ENCODE peak calls at places on chromosomes 5 and 9, in nine cellular contexts. V is pancreas; W is ovary; S is OCI-LY7; P is heart right ventricle; T is tibial nerve; E is breast epithelium; Q is neuronal stem cell; R is CD4-positive, CD25-positive, alpha-beta regulatory T cell. L is an unnamed sample.

GRCh38 chr5:147509041-147509709 is 693 bp downstream of the DPYSL3 start:
- DNase-seq in W (peak; percentile 61), R (no peak), T (no peak), P (peak; percentile 23), V (peak; percentile 8), Q (peak; percentile 29), S (no peak), E (peak; percentile 53), L (no peak)

GRCh38 chr9:93288891-93289883 is 105.2 kb downstream of the WNK2 start:
- DNase-seq in V (no peak), S (no peak), E (no peak), T (no peak), P (no peak), R (no peak), Q (no peak), W (peak; percentile 25), L (no peak)

GRCh38 chr5:32225445-32225844 is 51.3 kb upstream of the GOLPH3 start:
- DNase-seq in P (no peak), Q (no peak), E (no peak), R (no peak), S (no peak), V (no peak), T (no peak), W (no peak), L (no peak)

GRCh38 chr5:170357853-170358497 is 31.2 kb downstream of the KCNMB1 start:
- DNase-seq in T (peak; percentile 56), P (peak; percentile 62), V (no peak), S (peak; percentile 19), Q (no peak), E (no peak), R (no peak), W (peak; percentile 86), L (no peak)

GRCh38 chr9:35311891-35312639 is 150.3 kb downstream of the UNC13B start:
- DNase-seq in W (no peak), S (no peak), T (no peak), E (no peak), R (no peak), V (no peak), P (peak; percentile 32), Q (no peak), L (no peak)

GRCh38 chr9:96150324-96151023 is 151.5 kb downstream of the HSD17B3 start:
- DNase-seq in R (no peak), T (no peak), S (no peak), Q (no peak), P (no peak), E (no peak), V (no peak), W (no peak), L (no peak)

GRCh38 chr9:84773023-84773422 is 103.5 kb downstream of the NTRK2 start:
- DNase-seq in V (no peak), E (no peak), S (no peak), P (no peak), R (no peak), Q (no peak), T (no peak), W (no peak), L (no peak)

GRCh38 chr9:92723299-92723625 is 41.4 kb downstream of the BICD2 start:
- DNase-seq in W (no peak), V (no peak), T (no peak), E (no peak), P (peak; percentile 1), S (no peak), R (no peak), Q (no peak), L (no peak)

GRCh38 chr9:116499986-116500871 is 186.9 kb upstream of the TRIM32 start:
- DNase-seq in T (no peak), W (no peak), R (no peak), S (no peak), Q (no peak), P (no peak), E (no peak), V (no peak), L (no peak)

GRCh38 chr9:120445974-120446373 is 134.0 kb downstream of the CDK5RAP2 start:
- DNase-seq in Q (no peak), P (no peak), W (no peak), V (no peak), S (peak; percentile 7), T (no peak), E (no peak), R (peak; percentile 10), L (no peak)

GRCh38 chr5:131595088-131596033 is 39.7 kb downstream of the RAPGEF6 start:
- DNase-seq in T (no peak), Q (no peak), S (no peak), E (no peak), R (peak; percentile 49), V (no peak), P (no peak), W (no peak), L (no peak)

GRCh38 chr5:133924221-133924920 is 44.1 kb downstream of the C5orf15 start:
- DNase-seq in W (no peak), S (peak; percentile 54), P (no peak), Q (no peak), E (no peak), T (no peak), V (no peak), R (no peak), L (no peak)

GRCh38 chr5:151956720-151957119 is 32.1 kb upstream of the GLRA1 start:
- DNase-seq in R (no peak), Q (no peak), E (no peak), W (no peak), P (no peak), V (no peak), S (no peak), T (no peak), L (no peak)

GRCh38 chr5:151950681-151951080 is 26.0 kb upstream of the GLRA1 start:
- DNase-seq in T (no peak), Q (no peak), R (no peak), W (no peak), V (no peak), E (no peak), P (no peak), S (no peak), L (no peak)

GRCh38 chr5:151953833-151954232 is 29.2 kb upstream of the GLRA1 start:
- DNase-seq in V (no peak), T (no peak), E (no peak), W (no peak), S (no peak), R (no peak), P (no peak), Q (no peak), L (no peak)

GRCh38 chr5:151952233-151952632 is 27.6 kb upstream of the GLRA1 start:
- DNase-seq in P (no peak), S (no peak), W (no peak), E (no peak), R (no peak), T (no peak), Q (no peak), V (no peak), L (no peak)

GRCh38 chr5:151954271-151954670 is 29.6 kb upstream of the GLRA1 start:
- DNase-seq in S (no peak), E (no peak), V (no peak), W (no peak), R (no peak), Q (no peak), T (no peak), P (no peak), L (no peak)
- H3K27ac ChIP-seq in S (no peak overlapping the region), E (no peak overlapping the region), V (no peak overlapping the region), W (no peak overlapping the region), R (no peak overlapping the region), Q (no peak overlapping the region), T (no peak overlapping the region), P (no peak overlapping the region), L (no peak overlapping the region)

GRCh38 chr9:698276-698675 is 143.2 kb upstream of the DMRT1 start:
- DNase-seq in P (no peak), W (no peak), T (no peak), Q (no peak), R (no peak), V (no peak), S (no peak), E (no peak), L (no peak)
- H3K27ac ChIP-seq in P (peak overlapping the region; percentile 95), W (peak overlapping the region; percentile 11), T (no peak overlapping the region), Q (no peak overlapping the region), R (no peak overlapping the region), V (no peak overlapping the region), S (no peak overlapping the region), E (no peak overlapping the region), L (peak overlapping the region; percentile 80)

DNA sequence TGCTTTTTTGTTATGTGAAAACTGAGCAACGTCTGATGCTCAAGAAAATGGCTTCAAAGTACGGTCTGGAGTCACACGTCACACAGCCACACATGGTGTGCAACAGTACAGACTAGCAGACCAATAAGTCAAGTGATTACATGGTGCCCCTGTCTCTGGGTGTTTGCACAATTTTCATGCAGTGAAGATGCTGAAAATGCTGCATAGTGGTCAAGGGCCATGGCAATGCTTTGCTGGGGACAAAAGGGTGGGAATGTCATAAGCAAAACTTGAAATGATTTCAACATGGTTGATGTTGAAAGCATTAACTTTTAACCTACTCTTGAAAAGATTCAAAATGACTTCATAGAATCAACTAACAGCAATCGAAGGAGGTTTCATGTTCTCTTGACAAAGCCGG is 231.1 kb downstream of the EBF1 start:
- DNase-seq in E (no peak), V (no peak), S (no peak), P (no peak), W (no peak), R (no peak), T (no peak), Q (no peak), L (no peak)
- H3K27ac ChIP-seq in E (no peak overlapping the region), V (no peak overlapping the region), S (no peak overlapping the region), P (no peak overlapping the region), W (no peak overlapping the region), R (no peak overlapping the region), T (no peak overlapping the region), Q (no peak overlapping the region), L (no peak overlapping the region)

GRCh38 chr9:133133680-133134418 is 12.8 kb upstream of the RALGDS start:
- DNase-seq in W (peak; percentile 80), R (peak; percentile 93), Q (no peak), E (peak; percentile 94), S (peak; percentile 55), P (peak; percentile 93), V (peak; percentile 93), T (peak; percentile 62), L (peak; percentile 61)

GRCh38 chr9:133130721-133131244 is 9.7 kb upstream of the RALGDS start:
- DNase-seq in P (no peak), V (no peak), S (peak; percentile 77), T (no peak), E (no peak), R (peak; percentile 70), Q (no peak), W (no peak), L (no peak)

GRCh38 chr9:133129001-133129799 is 8.2 kb upstream of the RALGDS start:
- DNase-seq in P (no peak), T (no peak), Q (no peak), E (no peak), R (no peak), V (peak; percentile 52), S (no peak), W (no peak), L (no peak)

GRCh38 chr9:133132174-133132573 is 11.1 kb upstream of the RALGDS start:
- DNase-seq in V (no peak), P (no peak), T (no peak), S (no peak), R (no peak), W (no peak), E (no peak), Q (no peak), L (peak; percentile 48)

DNA sequence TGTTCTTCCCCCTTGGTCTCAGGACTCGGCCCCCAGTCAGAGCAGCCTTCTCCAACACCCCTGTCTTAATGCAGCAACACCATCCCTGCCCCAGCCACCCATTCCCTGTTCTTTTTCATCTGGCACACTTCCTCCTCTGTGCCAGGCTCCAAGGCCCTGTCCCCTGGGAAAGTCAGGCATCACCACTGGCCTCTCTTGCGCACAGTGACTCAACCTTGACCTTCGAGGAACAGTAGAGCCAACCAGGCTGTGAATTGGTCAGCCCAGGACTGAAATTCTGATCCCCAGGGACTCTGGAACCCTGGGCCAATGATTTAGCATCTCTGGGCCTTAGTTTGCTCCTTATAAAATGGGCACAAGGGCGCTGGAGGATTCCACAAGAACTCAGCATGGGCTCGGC is 10.5 kb upstream of the RALGDS start:
- DNase-seq in V (no peak), W (no peak), Q (no peak), T (no peak), E (no peak), R (no peak), S (no peak), P (no peak), L (no peak)
- H3K27ac ChIP-seq in V (no peak overlapping the region), W (no peak overlapping the region), Q (no peak overlapping the region), T (peak overlapping the region; percentile 96), E (peak overlapping the region; percentile 54), R (peak overlapping the region; percentile 100), S (peak overlapping the region; percentile 47), P (peak overlapping the region; percentile 96), L (peak overlapping the region; percentile 100)